ENCODE peak calls at places on chromosomes 16 and 17, in seven cellular contexts. K is stimulated activated CD4-positive, alpha-beta T cell treated with anti-CD3 and anti-CD28 coated beads, Interleukin-12 subunit alpha, Interleukin-12 subunit beta, amount 100 ng/mL, for 4 hours; E is EL; N is ELR; R is M059J; S is non-pigmented ciliary epithelial cell; F is globus pallidus. I is an unnamed sample.

GRCh38 chr17:47702391-47702995 is 8.5 kb downstream of the TBKBP1 start:
- DNase-seq in R (no peak), N (no peak), K (no peak), E (no peak), S (no peak), F (no peak), I (no peak)

GRCh38 chr17:55144518-55144917 is 120.2 kb upstream of the HLF start:
- DNase-seq in E (no peak), R (no peak), S (no peak), K (no peak), F (no peak), N (no peak), I (no peak)

GRCh38 chr17:37643829-37644228 is 583 bp upstream of the DDX52 start:
- DNase-seq in F (no peak), S (no peak), E (peak; percentile 8), R (peak; percentile 13), N (peak; percentile 17), K (no peak), I (peak; percentile 3)

GRCh38 chr16:81882559-81882958 is 103.5 kb downstream of the PLCG2 start:
- DNase-seq in R (no peak), K (no peak), S (no peak), N (no peak), F (no peak), E (no peak), I (no peak)

GRCh38 chr17:73365203-73365933 is 53.6 kb upstream of the CDC42EP4 start:
- DNase-seq in E (no peak), S (no peak), N (no peak), R (no peak), K (no peak), F (no peak), I (no peak)

GRCh38 chr17:77331161-77331864 is 190.5 kb downstream of the SEC14L1 start:
- DNase-seq in N (peak; percentile 98), K (peak; percentile 96), E (peak; percentile 93), S (no peak), R (peak; percentile 90), F (peak; percentile 69), I (peak; percentile 87)

GRCh38 chr17:76444518-76445311 is 8.2 kb downstream of the UBE2O start:
- DNase-seq in K (no peak), E (peak; percentile 71), F (no peak), R (peak; percentile 73), S (no peak), N (peak; percentile 74), I (peak; percentile 45)

GRCh38 chr16:72744064-72744793 is 303.7 kb downstream of the ZFHX3 start:
- DNase-seq in N (no peak), R (no peak), F (no peak), E (no peak), S (no peak), K (no peak), I (no peak)

GRCh38 chr16:57815987-57816745 is 13.9 kb upstream of the KIFC3 start:
- DNase-seq in E (peak; percentile 93), F (peak; percentile 66), K (no peak), S (peak; percentile 71), R (peak; percentile 97), N (peak; percentile 92), I (peak; percentile 93)

GRCh38 chr16:55508941-55509920 is at the start of gene LPCAT2:
- DNase-seq in E (peak; percentile 87), S (no peak), F (peak; percentile 87), N (peak; percentile 91), K (peak; percentile 40), R (peak; percentile 87), I (peak; percentile 78)

GRCh38 chr17:18041776-18042175 is 2.6 kb downstream of the GID4 start:
- DNase-seq in R (peak; percentile 34), N (peak; percentile 63), E (peak; percentile 58), S (no peak), F (no peak), K (no peak), I (peak; percentile 33)

GRCh38 chr16:49822649-49823370 is 33.1 kb downstream of the ZNF423 start:
- DNase-seq in R (no peak), S (no peak), F (no peak), E (no peak), N (no peak), K (no peak), I (no peak)

GRCh38 chr17:21291357-21291756 is 6.8 kb downstream of the MAP2K3 start:
- DNase-seq in N (no peak), E (no peak), S (no peak), K (no peak), R (no peak), F (no peak), I (no peak)

GRCh38 chr17:60354223-60354622 is 37.7 kb downstream of the USP32 start:
- DNase-seq in F (no peak), N (peak; percentile 84), K (no peak), R (peak; percentile 82), S (no peak), E (peak; percentile 82), I (peak; percentile 70)

GRCh38 chr17:77437017-77437416 is 296.2 kb downstream of the SEC14L1 start:
- DNase-seq in E (peak; percentile 50), R (peak; percentile 36), K (no peak), S (no peak), F (no peak), N (no peak), I (no peak)

GRCh38 chr17:83031321-83031945 is 48.0 kb upstream of the METRNL start:
- DNase-seq in F (no peak), E (no peak), S (no peak), R (no peak), N (no peak), K (no peak), I (no peak)

GRCh38 chr17:76601042-76601441 is 15.4 kb upstream of the ST6GALNAC2 start:
- DNase-seq in K (no peak), R (no peak), F (no peak), N (no peak), E (no peak), S (no peak), I (no peak)